ENCODE peak calls at places on chromosomes 4 and X, in four cellular contexts. One of them, this sample, is unnamed.
A peak's percentile ranks its signal among the peaks of the same experiment; 100 is the strongest.

GRCh38 chr4:161252520-161253141 is 911.2 kb downstream of the FSTL5 start:
- DNase-seq in nephron progenitor cell: no peak
- DNase-seq in HT-29: peak; percentile 32
- DNase-seq in amygdala: no peak
- DNase-seq in this sample: no peak

GRCh38 chr4:101763576-101763975 is 27.0 kb upstream of the BANK1 start:
- DNase-seq in nephron progenitor cell: no peak
- DNase-seq in HT-29: no peak
- DNase-seq in amygdala: no peak
- DNase-seq in this sample: no peak

GRCh38 chr4:96845091-96845490 is 1005.2 kb downstream of the PDHA2 start:
- DNase-seq in nephron progenitor cell: no peak
- DNase-seq in HT-29: no peak
- DNase-seq in amygdala: no peak
- DNase-seq in this sample: no peak

GRCh38 chrX:14581081-14581480 is 51.7 kb downstream of the GLRA2 start:
- DNase-seq in nephron progenitor cell: no peak
- DNase-seq in HT-29: no peak
- DNase-seq in amygdala: no peak
- DNase-seq in this sample: no peak

GRCh38 chr4:8775751-8776355 is 95.8 kb downstream of the HMX1 start:
- DNase-seq in nephron progenitor cell: no peak
- DNase-seq in HT-29: no peak
- DNase-seq in amygdala: no peak
- DNase-seq in this sample: no peak

GRCh38 chr4:42954925-42955669 is 62.6 kb downstream of the GRXCR1 start:
- DNase-seq in nephron progenitor cell: no peak
- DNase-seq in HT-29: no peak
- DNase-seq in amygdala: no peak
- DNase-seq in this sample: no peak

GRCh38 chrX:152658302-152658701 is 20.6 kb downstream of the GABRQ start:
- DNase-seq in nephron progenitor cell: peak; percentile 16
- DNase-seq in HT-29: no peak
- DNase-seq in amygdala: no peak
- DNase-seq in this sample: no peak

GRCh38 chr4:159107203-159107921 is 4.5 kb downstream of the RAPGEF2 start:
- DNase-seq in nephron progenitor cell: no peak
- DNase-seq in HT-29: no peak
- DNase-seq in amygdala: no peak
- DNase-seq in this sample: no peak

GRCh38 chrX:87578978-87579377 is 61.4 kb downstream of the KLHL4 start:
- DNase-seq in nephron progenitor cell: no peak
- DNase-seq in HT-29: peak; percentile 38
- DNase-seq in amygdala: no peak
- DNase-seq in this sample: no peak

GRCh38 chrX:116240446-116240845 is 69.9 kb downstream of the AGTR2 start:
- DNase-seq in nephron progenitor cell: no peak
- DNase-seq in HT-29: peak; percentile 77
- DNase-seq in amygdala: no peak
- DNase-seq in this sample: no peak

GRCh38 chr4:41268024-41268423 is 11.3 kb downstream of the UCHL1 start:
- DNase-seq in nephron progenitor cell: no peak
- DNase-seq in HT-29: no peak
- DNase-seq in amygdala: no peak
- DNase-seq in this sample: no peak

GRCh38 chrX:33840176-33840575 is 291.9 kb downstream of the FAM47A start:
- DNase-seq in nephron progenitor cell: no peak
- DNase-seq in HT-29: peak; percentile 1
- DNase-seq in amygdala: no peak
- DNase-seq in this sample: no peak

GRCh38 chrX:40108959-40109287 is 11.2 kb upstream of the BCOR start:
- DNase-seq in nephron progenitor cell: peak; percentile 64
- DNase-seq in HT-29: peak; percentile 50
- DNase-seq in amygdala: no peak
- DNase-seq in this sample: peak; percentile 44

GRCh38 chrX:67585401-67585800 is 41.6 kb downstream of the AR start:
- DNase-seq in nephron progenitor cell: no peak
- DNase-seq in HT-29: no peak
- DNase-seq in amygdala: no peak
- DNase-seq in this sample: no peak

GRCh38 chr4:108324450-108324849 is 155.7 kb upstream of the LEF1 start:
- DNase-seq in nephron progenitor cell: no peak
- DNase-seq in HT-29: no peak
- DNase-seq in amygdala: no peak
- DNase-seq in this sample: no peak

GRCh38 chrX:119880552-119881437 is 9.2 kb downstream of the NDUFA1 start:
- DNase-seq in nephron progenitor cell: peak; percentile 21
- DNase-seq in HT-29: peak; percentile 72
- DNase-seq in amygdala: no peak
- DNase-seq in this sample: no peak

GRCh38 chr4:149321438-149321837 is 494.2 kb downstream of the IQCM start:
- DNase-seq in nephron progenitor cell: no peak
- DNase-seq in HT-29: no peak
- DNase-seq in amygdala: no peak
- DNase-seq in this sample: no peak

GRCh38 chrX:106615041-106615440 is 3.3 kb downstream of the RADX start:
- DNase-seq in nephron progenitor cell: no peak
- DNase-seq in HT-29: no peak
- DNase-seq in amygdala: no peak
- DNase-seq in this sample: no peak

GRCh38 chrX:97238632-97239031 is 354.9 kb downstream of the RPA4 start:
- DNase-seq in nephron progenitor cell: no peak
- DNase-seq in HT-29: no peak
- DNase-seq in amygdala: no peak
- DNase-seq in this sample: no peak

GRCh38 chr4:158459085-158459820 is 62.4 kb upstream of the RXFP1 start:
- DNase-seq in nephron progenitor cell: no peak
- DNase-seq in HT-29: no peak
- DNase-seq in amygdala: no peak
- DNase-seq in this sample: no peak

GRCh38 chr4:147772459-147772969 is 40.6 kb downstream of the ARHGAP10 start:
- DNase-seq in nephron progenitor cell: no peak
- DNase-seq in HT-29: peak; percentile 11
- DNase-seq in amygdala: no peak
- DNase-seq in this sample: no peak

GRCh38 chrX:77431227-77431626 is 16.0 kb upstream of the FGF16 start:
- DNase-seq in nephron progenitor cell: no peak
- DNase-seq in HT-29: peak; percentile 21
- DNase-seq in amygdala: no peak
- DNase-seq in this sample: no peak

GRCh38 chrX:39152106-39152649 is 350.9 kb downstream of the MID1IP1 start:
- DNase-seq in nephron progenitor cell: peak; percentile 77
- DNase-seq in HT-29: no peak
- DNase-seq in amygdala: no peak
- DNase-seq in this sample: peak; percentile 23

GRCh38 chrX:135411893-135412292 is 9.9 kb upstream of the SMIM10L2A start:
- DNase-seq in nephron progenitor cell: no peak
- DNase-seq in HT-29: no peak
- DNase-seq in amygdala: no peak
- DNase-seq in this sample: no peak